ENCODE peak calls at places on chromosomes 12 and 14, in five cellular contexts. S, N, E, O and Y are unnamed samples.

GRCh38 chr14:68376067-68376810 is 416.6 kb downstream of the ZFP36L1 start:
- DNase-seq in S (no peak), N (no peak), E (no peak), O (no peak), Y (no peak)

GRCh38 chr12:44875954-44876553 is at the start of gene NELL2:
- DNase-seq in S (no peak), N (peak), E (peak), O (no peak), Y (peak)

GRCh38 chr12:94429633-94430032 is 30.0 kb downstream of the CEP83 start:
- DNase-seq in S (no peak), N (no peak), E (no peak), O (no peak), Y (no peak)

GRCh38 chr12:64452559-64453329 is 824 bp downstream of the TBK1 start:
- DNase-seq in S (peak), N (no peak), E (no peak), O (peak), Y (no peak)

GRCh38 chr14:69666112-69666511 is 54.7 kb downstream of the SUSD6 start:
- DNase-seq in S (no peak), N (no peak), E (no peak), O (no peak), Y (no peak)

GRCh38 chr14:104784846-104785707 is 10.5 kb downstream of the AKT1 start:
- DNase-seq in S (no peak), N (no peak), E (no peak), O (no peak), Y (no peak)

GRCh38 chr14:74683406-74683805 is 29.5 kb downstream of the AREL1 start:
- DNase-seq in S (no peak), N (no peak), E (no peak), O (no peak), Y (no peak)

GRCh38 chr12:17139926-17140325 is 534.0 kb upstream of the LMO3 start:
- DNase-seq in S (no peak), N (no peak), E (no peak), O (no peak), Y (no peak)

GRCh38 chr14:65847065-65847847 is 434.7 kb downstream of the FUT8 start:
- DNase-seq in S (no peak), N (no peak), E (peak), O (no peak), Y (peak)

GRCh38 chr14:53278602-53279506 is 125.7 kb upstream of the DDHD1 start:
- DNase-seq in S (no peak), N (no peak), E (no peak), O (peak), Y (no peak)

GRCh38 chr14:69631509-69631908 is 20.1 kb downstream of the SUSD6 start:
- DNase-seq in S (no peak), N (no peak), E (no peak), O (no peak), Y (no peak)

GRCh38 chr12:4579305-4580097 is 17.5 kb downstream of the DYRK4 start:
- DNase-seq in S (no peak), N (no peak), E (no peak), O (no peak), Y (no peak)

GRCh38 chr12:10826258-10826657 is at the start of gene TAS2R10:
- DNase-seq in S (no peak), N (no peak), E (no peak), O (no peak), Y (no peak)

GRCh38 chr12:103833891-103834290 is 7.1 kb downstream of the NT5DC3 start:
- DNase-seq in S (no peak), N (no peak), E (no peak), O (no peak), Y (no peak)

GRCh38 chr12:77402726-77403125 is 337.4 kb upstream of the E2F7 start:
- DNase-seq in S (no peak), N (no peak), E (no peak), O (no peak), Y (no peak)

GRCh38 chr12:131229426-131230339 is 276.0 kb downstream of the ADGRD1 start:
- DNase-seq in S (no peak), N (no peak), E (no peak), O (no peak), Y (no peak)

GRCh38 chr14:84591827-84592540 is 938.0 kb upstream of the FLRT2 start:
- DNase-seq in S (no peak), N (no peak), E (no peak), O (no peak), Y (no peak)

GRCh38 chr12:132477703-132478432 is 12.1 kb upstream of the FBRSL1 start:
- DNase-seq in S (no peak), N (no peak), E (no peak), O (no peak), Y (no peak)

GRCh38 chr12:2412305-2412643 is 359.5 kb downstream of the CACNA1C start:
- DNase-seq in S (no peak), N (no peak), E (no peak), O (no peak), Y (no peak)

GRCh38 chr12:91460457-91460856 is 277.8 kb upstream of the DCN start:
- DNase-seq in S (no peak), N (no peak), E (no peak), O (no peak), Y (no peak)